ENCODE peak calls at places on chromosomes 5 and 9, in seven cellular contexts. K is ovary, O is Calu3, A is osteoblast, C is adrenal gland, M is stomach, L is AG09309. G is an unnamed sample.

GRCh38 chr9:70080481-70081119 is 37.0 kb downstream of the MAMDC2 start:
- DNase-seq in K (peak), O (no peak), A (peak), C (no peak), M (no peak), L (peak), G (no peak)

GRCh38 chr9:137233143-137233980 is 2.7 kb downstream of the SLC34A3 start:
- DNase-seq in K (no peak), O (no peak), A (no peak), C (no peak), M (no peak), L (no peak), G (no peak)

GRCh38 chr5:134851307-134851923 is 5.6 kb downstream of the C5orf24 start:
- DNase-seq in K (no peak), O (peak), A (peak), C (no peak), M (no peak), L (no peak), G (no peak)

GRCh38 chr9:108478871-108479332 is 376.9 kb downstream of the ACTL7B start:
- DNase-seq in K (no peak), O (no peak), A (peak), C (no peak), M (no peak), L (peak), G (no peak)

GRCh38 chr5:179382486-179382885 is 37.2 kb upstream of the ADAMTS2 start:
- DNase-seq in K (no peak), O (no peak), A (peak), C (no peak), M (no peak), L (no peak), G (no peak)

GRCh38 chr9:124781967-124782660 is 5.2 kb downstream of the OLFML2A start:
- DNase-seq in K (no peak), O (no peak), A (peak), C (peak), M (peak), L (no peak), G (no peak)

GRCh38 chr9:84419203-84419602 is 78.6 kb upstream of the SLC28A3 start:
- DNase-seq in K (no peak), O (no peak), A (no peak), C (no peak), M (no peak), L (no peak), G (peak)

GRCh38 chr9:71726723-71727122 is 41.6 kb downstream of the CEMIP2 start:
- DNase-seq in K (no peak), O (no peak), A (no peak), C (no peak), M (no peak), L (no peak), G (no peak)

GRCh38 chr9:12923472-12924009 is 148.7 kb downstream of the LURAP1L start:
- DNase-seq in K (peak), O (no peak), A (peak), C (peak), M (no peak), L (peak), G (no peak)

GRCh38 chr5:72720205-72720604 is 96.3 kb upstream of the TNPO1 start:
- DNase-seq in K (no peak), O (no peak), A (no peak), C (no peak), M (no peak), L (no peak), G (no peak)

GRCh38 chr9:35500130-35500748 is 10.3 kb downstream of the RUSC2 start:
- DNase-seq in K (no peak), O (no peak), A (no peak), C (no peak), M (no peak), L (no peak), G (no peak)

GRCh38 chr5:178247481-178248456 is 15.2 kb upstream of the PHYKPL start:
- DNase-seq in K (no peak), O (no peak), A (peak), C (no peak), M (no peak), L (no peak), G (no peak)

GRCh38 chr9:32863291-32863690 is 80.0 kb downstream of the TMEM215 start:
- DNase-seq in K (no peak), O (no peak), A (no peak), C (no peak), M (no peak), L (no peak), G (no peak)

GRCh38 chr5:151196556-151197290 is 27.2 kb downstream of the CCDC69 start:
- DNase-seq in K (no peak), O (no peak), A (no peak), C (peak), M (no peak), L (no peak), G (no peak)

GRCh38 chr5:27590503-27590902 is 552.1 kb upstream of the CDH9 start:
- DNase-seq in K (no peak), O (no peak), A (no peak), C (no peak), M (no peak), L (no peak), G (no peak)

GRCh38 chr5:36734422-36734821 is 128.0 kb downstream of the SLC1A3 start:
- DNase-seq in K (no peak), O (peak), A (no peak), C (no peak), M (no peak), L (no peak), G (peak)

GRCh38 chr5:134043793-134044525 is 39.2 kb upstream of the VDAC1 start:
- DNase-seq in K (no peak), O (no peak), A (no peak), C (no peak), M (no peak), L (no peak), G (no peak)

GRCh38 chr5:144273232-144274027 is 102.8 kb downstream of the KCTD16 start:
- DNase-seq in K (no peak), O (no peak), A (no peak), C (no peak), M (no peak), L (no peak), G (no peak)

GRCh38 chr5:179141867-179142266 is 81.7 kb downstream of the ZNF354C start:
- DNase-seq in K (no peak), O (no peak), A (no peak), C (no peak), M (no peak), L (no peak), G (no peak)

GRCh38 chr9:115672477-115673316 is 480.9 kb upstream of the PAPPA start:
- DNase-seq in K (no peak), O (peak), A (peak), C (no peak), M (no peak), L (peak), G (no peak)

GRCh38 chr5:14143843-14144585 is 872 bp downstream of the TRIO start:
- DNase-seq in K (peak), O (peak), A (peak), C (peak), M (peak), L (no peak), G (peak)

GRCh38 chr5:151063136-151063544 is 17.7 kb downstream of the TNIP1 start:
- DNase-seq in K (peak), O (no peak), A (peak), C (peak), M (no peak), L (no peak), G (no peak)

GRCh38 chr5:76475358-76475757 is 72.3 kb downstream of the IQGAP2 start:
- DNase-seq in K (no peak), O (no peak), A (no peak), C (no peak), M (no peak), L (no peak), G (no peak)

GRCh38 chr5:118794281-118794680 is 194.1 kb downstream of the DTWD2 start:
- DNase-seq in K (no peak), O (no peak), A (no peak), C (no peak), M (no peak), L (no peak), G (no peak)

DNA sequence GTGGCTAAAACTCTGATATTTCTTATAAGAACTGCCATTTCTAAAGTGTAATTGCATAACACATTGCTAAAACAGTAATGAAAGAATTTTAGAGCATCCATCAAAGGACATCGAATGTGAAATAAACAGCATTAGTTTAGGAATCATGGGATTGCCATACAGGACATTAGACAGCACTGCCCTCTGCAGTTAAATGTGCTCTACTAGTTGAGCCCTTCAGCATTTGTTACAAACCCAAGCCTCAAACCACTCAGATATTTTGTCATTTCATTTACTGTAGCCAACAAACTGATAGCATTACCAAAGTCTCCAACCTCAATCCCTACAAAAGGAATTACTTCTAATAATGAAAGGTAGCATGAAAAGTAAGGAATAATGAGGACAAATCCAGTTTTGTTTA is 116.8 kb upstream of the COX7C start:
- DNase-seq in K (no peak), O (peak), A (no peak), C (no peak), M (no peak), L (no peak), G (peak)
- TF ChIP-seq CTCF in K (no peak), O (peak), A (no peak), C (no peak), M (no peak), L (no peak), G (peak)

DNA sequence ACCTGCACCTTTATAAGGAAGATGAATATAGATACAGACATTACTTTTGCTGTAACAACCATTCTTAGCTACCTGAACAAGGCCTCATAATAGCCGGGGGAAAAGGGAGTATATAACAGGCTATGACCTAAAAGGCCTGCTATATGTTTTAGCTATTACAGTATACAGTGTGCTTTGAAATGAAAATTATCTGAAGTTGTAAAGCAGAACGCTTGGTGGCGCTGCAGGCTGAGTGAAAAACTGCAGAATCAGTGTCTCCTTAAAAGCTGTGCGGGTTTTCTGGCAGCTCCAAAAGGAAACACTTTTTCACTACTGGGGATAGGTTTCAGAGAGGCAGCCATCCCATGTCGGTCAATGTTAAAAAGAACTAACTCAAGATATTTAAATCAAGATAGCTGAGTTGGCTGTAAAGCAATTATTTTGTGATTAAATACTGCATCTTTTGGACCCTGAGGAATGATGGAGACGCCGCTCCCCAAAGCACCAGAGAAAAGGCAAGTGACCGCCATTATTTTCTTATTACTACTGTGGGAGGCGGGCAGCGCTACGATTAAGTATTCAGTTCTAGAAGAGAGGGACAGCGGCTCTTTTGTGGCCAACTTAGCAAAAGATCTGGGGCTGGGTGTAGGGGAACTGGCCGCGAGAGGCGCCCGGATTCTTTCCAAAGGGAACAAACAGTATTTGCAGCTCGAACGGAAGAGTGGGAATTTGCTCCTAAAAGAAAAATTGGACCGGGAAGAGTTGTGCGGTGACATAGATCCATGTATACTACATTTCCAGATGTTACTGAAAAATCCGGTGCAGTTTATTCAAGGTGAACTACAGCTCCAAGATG is 5.9 kb downstream of the PCDHB6 start:
- DNase-seq in K (no peak), O (no peak), A (peak), C (no peak), M (no peak), L (no peak), G (peak)
- TF ChIP-seq CTCF in K (no peak), O (no peak), A (peak), C (no peak), M (no peak), L (no peak), G (peak)

DNA sequence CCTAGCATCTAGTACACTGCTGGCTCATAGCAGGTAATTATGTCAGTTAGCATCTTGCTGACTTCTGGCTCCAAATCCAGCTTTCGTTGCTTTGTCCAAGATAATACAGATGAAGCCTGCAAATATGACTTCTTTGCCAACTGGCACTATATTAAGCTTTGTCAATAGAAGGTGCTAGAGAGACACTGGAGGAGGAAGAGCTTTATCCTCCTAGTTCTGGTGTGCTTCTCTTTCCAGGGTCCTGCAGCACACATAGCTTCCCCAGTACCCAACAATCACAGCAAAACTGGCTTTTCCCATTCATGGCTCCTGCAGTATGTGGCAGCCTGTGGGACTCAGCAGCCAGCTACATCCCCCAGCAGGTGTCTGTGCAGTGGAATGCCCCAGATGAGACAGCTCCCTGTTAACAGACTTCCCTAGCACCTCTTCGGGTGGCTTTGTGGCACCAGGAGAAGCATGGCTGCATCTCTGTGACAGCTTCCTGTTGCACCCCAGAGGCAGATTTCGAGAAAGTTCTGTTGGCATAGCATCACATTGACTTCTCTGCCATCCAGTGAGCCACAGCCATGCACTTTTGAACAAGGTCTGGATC is 147.8 kb downstream of the OXCT1 start:
- DNase-seq in K (no peak), O (no peak), A (peak), C (no peak), M (no peak), L (no peak), G (no peak)
- TF ChIP-seq CTCF in K (no peak), O (no peak), A (peak), C (no peak), M (no peak), L (peak), G (no peak)

GRCh38 chr9:93154293-93154903 is 20.3 kb upstream of the NINJ1 start:
- DNase-seq in K (no peak), O (peak), A (peak), C (no peak), M (no peak), L (no peak), G (peak)
- TF ChIP-seq CTCF in K (no peak), O (peak), A (peak), C (peak), M (no peak), L (peak), G (peak)